ENCODE peak calls at places on chromosomes 4 and X, in six cellular contexts. I is naive thymus-derived CD4-positive, alpha-beta T cell; Y is GM23248; M is heart left ventricle; R is IMR-90; T is GM23338. K is an unnamed sample. For H3K4me1, the result is how much of the 10 kb centered on the place peaks cover.

GRCh38 chr4:112704991-112705845 is 68.3 kb downstream of the LARP7 start:
- DNase-seq in T (peak), M (peak), I (no peak), Y (peak), R (peak), K (no peak)

GRCh38 chrX:98357146-98357545 is 1473.4 kb downstream of the RPA4 start:
- DNase-seq in T (no peak), I (no peak), M (no peak), R (no peak), Y (no peak), K (no peak)

GRCh38 chrX:68934421-68934820 is 105.6 kb downstream of the EFNB1 start:
- DNase-seq in M (no peak), R (no peak), T (no peak), I (no peak), Y (no peak), K (no peak)

GRCh38 chr4:82629238-82630000 is 67.6 kb upstream of the TMEM150C start:
- DNase-seq in Y (peak), T (no peak), I (no peak), M (no peak), R (peak), K (no peak)

GRCh38 chr4:100076753-100077152 is 113.5 kb downstream of the DDIT4L start:
- DNase-seq in R (peak), I (no peak), T (no peak), M (no peak), Y (no peak), K (no peak)

GRCh38 chr4:63906660-63907146 is 502.5 kb downstream of the TECRL start:
- DNase-seq in R (no peak), M (no peak), T (no peak), I (no peak), Y (no peak), K (no peak)

GRCh38 chrX:8782595-8782994 is 18.6 kb downstream of the FAM9A start:
- DNase-seq in T (no peak), R (no peak), Y (no peak), I (no peak), M (no peak), K (no peak)

GRCh38 chr4:73870260-73870659 is 1.1 kb downstream of the CXCL1 start:
- DNase-seq in I (no peak), T (peak), Y (no peak), M (peak), R (no peak), K (peak)

GRCh38 chr4:113457886-113458285 is 303.7 kb downstream of the CAMK2D start:
- DNase-seq in I (no peak), Y (no peak), M (no peak), R (peak), T (no peak), K (no peak)

GRCh38 chrX:152904151-152905080 is 6.5 kb downstream of the ZNF185 start:
- DNase-seq in M (peak), R (peak), I (peak), Y (peak), T (peak), K (no peak)

GRCh38 chrX:119870626-119871131 is 854 bp downstream of the RNF113A start:
- DNase-seq in R (peak), T (peak), M (no peak), I (peak), Y (peak), K (no peak)

DNA sequence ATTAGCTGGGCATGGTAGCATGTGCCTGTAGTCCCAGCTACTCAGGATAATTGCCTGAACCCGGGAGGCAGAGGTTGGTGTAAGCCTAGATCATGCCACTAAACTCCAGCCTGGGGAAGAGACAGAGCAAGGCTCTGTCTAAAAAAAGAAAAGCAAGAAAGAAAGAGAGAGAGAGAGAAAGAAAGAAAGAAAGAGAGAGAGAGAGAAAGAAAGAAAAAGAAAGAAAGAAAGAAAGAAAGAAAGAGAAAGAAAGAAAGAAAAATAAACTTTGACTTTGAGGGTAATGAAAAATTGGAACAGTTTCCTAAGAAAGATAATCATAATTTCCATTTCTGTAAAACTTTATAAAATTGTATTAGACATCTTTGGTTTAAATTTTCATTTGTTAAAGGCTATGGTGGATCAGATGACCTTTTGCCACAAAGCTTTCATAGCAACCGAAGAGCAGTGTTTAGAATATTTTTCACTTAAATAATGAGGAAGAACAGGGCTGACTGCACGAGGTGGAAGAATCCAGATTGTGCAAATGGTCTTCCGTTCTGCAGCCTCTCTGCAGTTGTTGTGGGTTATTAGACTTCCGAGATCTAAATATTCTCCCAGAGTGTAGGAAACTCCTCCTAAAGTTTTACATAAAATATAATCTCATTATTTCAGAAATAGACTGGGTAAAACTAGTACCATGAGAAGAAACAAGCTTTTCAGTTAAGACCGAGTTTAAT is 55.9 kb downstream of the RBM47 start:
- DNase-seq in T (no peak), R (peak), Y (no peak), I (no peak), M (no peak), K (no peak)
- H3K4me1 ChIP-seq in T (under half), R (under half), Y (under half), I (under half), M (under half), K (under half)

DNA sequence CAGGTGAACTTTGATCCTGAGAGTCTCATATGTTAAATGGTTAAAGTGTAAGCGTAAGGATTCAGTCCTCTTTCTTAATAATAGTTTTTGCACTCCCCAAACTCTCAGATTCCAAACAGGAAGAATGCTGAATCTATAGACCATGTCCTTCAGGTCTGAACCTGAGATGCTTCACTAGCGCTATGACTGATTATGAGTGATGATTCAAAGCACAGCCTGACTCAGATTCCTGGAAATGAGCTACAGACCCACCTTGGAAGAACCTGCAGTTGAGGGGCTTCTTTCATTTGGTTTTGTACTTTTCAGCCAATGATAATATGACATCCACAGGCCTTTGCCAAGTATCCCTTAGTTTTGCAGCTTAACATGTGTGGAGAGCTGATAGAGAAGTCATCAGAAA is 1.4 kb downstream of the EDNRA start:
- DNase-seq in R (no peak), Y (no peak), I (no peak), M (no peak), T (no peak), K (no peak)
- H3K4me3 ChIP-seq in R (peak), Y (no peak), I (no peak), M (peak), T (peak), K (no peak)

GRCh38 chr4:1727117-1728031 is 6.1 kb downstream of the TACC3 start:
- DNase-seq in R (peak), Y (peak), T (no peak), I (no peak), M (peak), K (peak)

GRCh38 chr4:1726146-1726934 is 5.0 kb downstream of the TACC3 start:
- DNase-seq in Y (peak), T (peak), R (peak), M (peak), I (peak), K (peak)

GRCh38 chr4:1725521-1725920 is 4.2 kb downstream of the TACC3 start:
- DNase-seq in Y (no peak), T (no peak), I (no peak), R (no peak), M (peak), K (no peak)

GRCh38 chr4:1730532-1731135 is 9.3 kb downstream of the TACC3 start:
- DNase-seq in T (no peak), I (no peak), R (no peak), Y (no peak), M (no peak), K (no peak)

GRCh38 chr4:1728061-1728980 is 7.0 kb downstream of the TACC3 start:
- DNase-seq in Y (no peak), I (no peak), M (peak), R (no peak), T (no peak), K (no peak)
- H3K4me1 ChIP-seq in Y (under half), I (under half), M (under half), R (under half), T (under half), K (under half)

DNA sequence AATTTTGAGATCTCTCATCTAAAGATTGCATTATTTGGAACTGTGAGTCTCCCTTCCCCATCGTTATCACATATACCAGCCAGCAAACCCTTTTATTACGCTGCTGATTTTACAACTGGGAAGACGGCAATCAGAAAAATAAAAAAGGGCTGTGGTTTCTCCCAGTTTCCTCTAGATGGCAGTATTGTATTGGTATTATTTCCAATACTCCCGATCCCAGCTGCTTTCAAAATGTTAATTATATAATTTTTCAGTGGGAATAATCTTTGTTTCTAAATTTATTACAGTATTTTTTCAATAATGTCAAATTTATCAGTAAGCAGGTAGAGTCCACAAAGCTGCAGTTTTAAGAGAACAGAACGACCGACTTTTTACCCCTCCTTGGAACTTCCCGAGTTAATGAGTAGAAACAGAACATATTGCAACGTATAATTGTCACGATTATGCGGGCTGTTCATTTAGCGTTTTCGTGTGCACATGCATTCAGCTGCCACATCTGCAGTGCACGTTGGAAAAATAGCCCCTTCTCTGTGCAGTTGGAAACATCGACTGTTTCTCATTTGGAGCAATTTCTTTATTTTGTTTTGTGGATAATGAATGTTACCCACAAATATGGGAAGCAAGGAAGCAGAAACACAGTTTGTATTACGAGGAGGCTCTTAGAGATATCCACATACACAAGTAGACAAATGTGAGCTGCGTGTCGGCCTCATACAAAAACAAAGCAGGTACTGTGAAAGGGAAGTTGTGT is 187.9 kb downstream of the STIM2 start:
- DNase-seq in M (no peak), T (peak), R (peak), Y (peak), I (peak), K (no peak)
- H3K4me3 ChIP-seq in M (peak), T (no peak), R (peak), Y (peak), I (peak), K (no peak)

GRCh38 chrX:10006770-10007169 is 39.6 kb downstream of the CLDN34 start:
- DNase-seq in T (no peak), R (no peak), Y (no peak), M (no peak), I (no peak), K (no peak)
- H3K4me1 ChIP-seq in T (under half), R (under half), Y (under half), M (under half), I (under half), K (under half)

GRCh38 chr4:188032170-188032569 is 36.6 kb downstream of the ZFP42 start:
- DNase-seq in R (no peak), I (no peak), Y (no peak), M (no peak), T (peak), K (no peak)
- H3K4me3 ChIP-seq in R (no peak), I (no peak), Y (no peak), M (no peak), T (peak), K (no peak)